ENCODE peak calls at places on chromosomes 6 and 20, in ten cellular contexts. H is nephron progenitor cell, L is M059J, R is astrocyte of the hippocampus, Q is H7, S is ELR, F is GM10248, K is fibroblast of the conjunctiva, G is SW 1271, I is GM04504. Z is an unnamed sample.

GRCh38 chr20:4135385-4136077 is 120.2 kb upstream of the RNF24 start:
- DNase-seq in R (peak; percentile 96), S (peak; percentile 100), H (no peak), L (peak; percentile 100), F (no peak), Q (no peak), G (peak; percentile 99), I (peak; percentile 98), K (peak; percentile 90), Z (peak; percentile 97)

GRCh38 chr6:73562557-73562956 is 41.7 kb upstream of the EEF1A1 start:
- DNase-seq in I (no peak), L (no peak), S (no peak), K (no peak), H (no peak), G (no peak), F (no peak), R (no peak), Q (no peak), Z (no peak)

GRCh38 chr20:1376453-1377270 is 16.2 kb downstream of the FKBP1A start:
- DNase-seq in F (no peak), L (no peak), Q (no peak), S (no peak), H (no peak), R (no peak), I (no peak), G (no peak), K (no peak), Z (no peak)

GRCh38 chr6:129641344-129641743 is 68.6 kb downstream of the ARHGAP18 start:
- DNase-seq in F (no peak), I (no peak), Q (no peak), L (peak; percentile 84), R (peak; percentile 61), S (peak; percentile 61), K (no peak), G (no peak), H (no peak), Z (no peak)

GRCh38 chr6:98927534-98927933 is 20.2 kb downstream of the FBXL4 start:
- DNase-seq in H (no peak), L (peak; percentile 4), S (no peak), Q (no peak), G (no peak), I (no peak), R (no peak), F (no peak), K (no peak), Z (no peak)

GRCh38 chr6:123716506-123716905 is 79.8 kb upstream of the TRDN start:
- DNase-seq in G (no peak), S (peak; percentile 12), L (peak; percentile 29), Q (no peak), K (no peak), F (no peak), R (peak; percentile 7), H (no peak), I (no peak), Z (no peak)

GRCh38 chr6:23111984-23112383 is 542.6 kb downstream of the HDGFL1 start:
- DNase-seq in S (peak; percentile 40), R (peak; percentile 2), H (no peak), I (peak; percentile 26), K (no peak), Q (no peak), G (no peak), F (no peak), L (peak; percentile 3), Z (no peak)

GRCh38 chr6:1049900-1050299 is 262.0 kb upstream of the FOXQ1 start:
- DNase-seq in K (no peak), L (no peak), F (no peak), H (no peak), I (no peak), S (no peak), R (no peak), Q (no peak), G (no peak), Z (no peak)

GRCh38 chr6:106553440-106553839 is 75.9 kb downstream of the RTN4IP1 start:
- DNase-seq in G (no peak), S (no peak), H (no peak), I (no peak), K (no peak), L (no peak), Q (no peak), R (no peak), F (no peak), Z (no peak)

GRCh38 chr20:62837790-62838458 is 21.1 kb downstream of the COL9A3 start:
- DNase-seq in K (peak; percentile 63), I (no peak), G (no peak), Q (no peak), S (no peak), F (no peak), H (no peak), R (no peak), L (peak; percentile 46), Z (no peak)

GRCh38 chr6:134111062-134111677 is 58.7 kb upstream of the SLC2A12 start:
- DNase-seq in I (no peak), Q (peak; percentile 76), R (peak; percentile 47), K (peak; percentile 27), H (peak; percentile 17), S (peak; percentile 77), F (peak; percentile 74), G (peak; percentile 15), L (peak; percentile 70), Z (peak; percentile 82)

GRCh38 chr6:73079611-73079955 is 145.7 kb downstream of the KHDC1L start:
- DNase-seq in L (peak; percentile 95), Q (no peak), S (peak; percentile 91), F (no peak), G (no peak), K (no peak), I (peak; percentile 42), H (no peak), R (peak; percentile 73), Z (no peak)

GRCh38 chr6:93238632-93239031 is 180.7 kb downstream of the EPHA7 start:
- DNase-seq in G (no peak), R (no peak), Q (no peak), L (no peak), S (no peak), H (no peak), F (no peak), K (no peak), I (no peak), Z (peak; percentile 4)